ENCODE peak calls at places on chromosomes 7 and 10, in nine cellular contexts. Z is RPMI7951; P is foreskin keratinocyte; K is dorsolateral prefrontal cortex; W is dermis blood vessel endothelial cell; S is RWPE1; F is NCI-H1105 treated with DMSO at 0.1 percent for 48 hours; U is activated T-helper 1 cell treated with anti-CD3 and anti-CD28 coated beads, Interleukin-12 subunit alpha, Interleukin-12 subunit beta, Interleukin-2, Interleukin-4 antibody, amounts not matched to agents 30 ng/mL and 10 ng/mL and 1 ng/mL, durations not matched to agents 14 hours and 24 hours and 36 hours; R is globus pallidus. V is an unnamed sample.

GRCh38 chr10:91587710-91588638 is 44.9 kb downstream of the PPP1R3C start:
- DNase-seq in S (peak), R (no peak), F (no peak), U (no peak), Z (peak), W (peak), P (no peak), K (no peak), V (no peak)

GRCh38 chr10:112515126-112515525 is 68.1 kb downstream of the VTI1A start:
- DNase-seq in S (no peak), U (no peak), W (no peak), F (no peak), P (no peak), Z (no peak), K (no peak), R (no peak), V (no peak)

GRCh38 chr7:131327049-131327625 is 539 bp upstream of the MKLN1 start:
- DNase-seq in F (peak), K (no peak), U (no peak), W (peak), Z (peak), P (no peak), R (no peak), S (peak), V (no peak)

GRCh38 chr7:112271162-112271561 is 64.7 kb downstream of the ZNF277 start:
- DNase-seq in F (no peak), R (no peak), K (no peak), P (no peak), Z (no peak), S (no peak), U (no peak), W (no peak), V (no peak)

GRCh38 chr10:70132098-70133029 is at the start of gene AIFM2:
- DNase-seq in P (peak), K (no peak), Z (peak), F (peak), W (peak), U (no peak), S (peak), R (no peak), V (peak)

GRCh38 chr7:22663319-22663718 is 63.7 kb upstream of the IL6 start:
- DNase-seq in W (no peak), Z (peak), U (no peak), K (no peak), F (no peak), R (peak), S (no peak), P (no peak), V (no peak)

GRCh38 chr7:151058766-151059361 is 525 bp upstream of the SLC4A2 start:
- DNase-seq in Z (no peak), P (peak), U (peak), R (no peak), W (peak), S (peak), F (no peak), K (no peak), V (no peak)

GRCh38 chr10:31133628-31134302 is 102.1 kb upstream of the ZNF438 start:
- DNase-seq in P (peak), W (peak), Z (peak), R (peak), S (peak), K (peak), U (peak), F (peak), V (peak)

GRCh38 chr10:43054593-43054992 is 22.3 kb upstream of the RET start:
- DNase-seq in R (no peak), Z (no peak), S (no peak), U (no peak), K (peak), W (no peak), F (no peak), P (no peak), V (no peak)